ENCODE peak calls at places on chromosomes 16 and 17, in seven cellular contexts. One of them, this sample, is unnamed.

GRCh38 chr17:33120103-33120502 is 128.5 kb downstream of the SPACA3 start:
- DNase-seq in NAMALWA: no peak
- DNase-seq in hypothalamus: peak
- DNase-seq in neural crest cell: no peak
- DNase-seq in endothelial cell of umbilical vein: no peak
- DNase-seq in EL: no peak
- DNase-seq in AG08395: no peak
- DNase-seq in this sample: no peak

GRCh38 chr17:57109393-57110151 is 24.5 kb downstream of the AKAP1 start:
- DNase-seq in NAMALWA: no peak
- DNase-seq in hypothalamus: no peak
- DNase-seq in neural crest cell: no peak
- DNase-seq in endothelial cell of umbilical vein: no peak
- DNase-seq in EL: no peak
- DNase-seq in AG08395: no peak
- DNase-seq in this sample: no peak

GRCh38 chr17:50036455-50037320 is 19.2 kb upstream of the ITGA3 start:
- DNase-seq in NAMALWA: no peak
- DNase-seq in hypothalamus: no peak
- DNase-seq in neural crest cell: no peak
- DNase-seq in endothelial cell of umbilical vein: no peak
- DNase-seq in EL: no peak
- DNase-seq in AG08395: no peak
- DNase-seq in this sample: peak

GRCh38 chr16:10728035-10728462 is 15.6 kb upstream of the NUBP1 start:
- DNase-seq in NAMALWA: no peak
- DNase-seq in hypothalamus: no peak
- DNase-seq in neural crest cell: no peak
- DNase-seq in endothelial cell of umbilical vein: no peak
- DNase-seq in EL: no peak
- DNase-seq in AG08395: no peak
- DNase-seq in this sample: no peak

GRCh38 chr17:80738020-80738380 is 193.4 kb downstream of the RPTOR start:
- DNase-seq in NAMALWA: no peak
- DNase-seq in hypothalamus: no peak
- DNase-seq in neural crest cell: no peak
- DNase-seq in endothelial cell of umbilical vein: no peak
- DNase-seq in EL: no peak
- DNase-seq in AG08395: no peak
- DNase-seq in this sample: no peak

GRCh38 chr17:17141860-17142552 is 64.1 kb downstream of the PLD6 start:
- DNase-seq in NAMALWA: peak
- DNase-seq in hypothalamus: peak
- DNase-seq in neural crest cell: peak
- DNase-seq in endothelial cell of umbilical vein: peak
- DNase-seq in EL: peak
- DNase-seq in AG08395: peak
- DNase-seq in this sample: peak

GRCh38 chr16:22933173-22933572 is 119.2 kb downstream of the HS3ST2 start:
- DNase-seq in NAMALWA: no peak
- DNase-seq in hypothalamus: no peak
- DNase-seq in neural crest cell: no peak
- DNase-seq in endothelial cell of umbilical vein: peak
- DNase-seq in EL: no peak
- DNase-seq in AG08395: no peak
- DNase-seq in this sample: no peak

GRCh38 chr16:59848314-59848713 is 1114.2 kb upstream of the GOT2 start:
- DNase-seq in NAMALWA: no peak
- DNase-seq in hypothalamus: peak
- DNase-seq in neural crest cell: no peak
- DNase-seq in endothelial cell of umbilical vein: no peak
- DNase-seq in EL: peak
- DNase-seq in AG08395: no peak
- DNase-seq in this sample: no peak

GRCh38 chr17:66790476-66791061 is 44.3 kb upstream of the CACNG5 start:
- DNase-seq in NAMALWA: no peak
- DNase-seq in hypothalamus: no peak
- DNase-seq in neural crest cell: no peak
- DNase-seq in endothelial cell of umbilical vein: no peak
- DNase-seq in EL: no peak
- DNase-seq in AG08395: no peak
- DNase-seq in this sample: no peak

GRCh38 chr16:50318796-50319578 is 49.8 kb downstream of the BRD7 start:
- DNase-seq in NAMALWA: no peak
- DNase-seq in hypothalamus: no peak
- DNase-seq in neural crest cell: no peak
- DNase-seq in endothelial cell of umbilical vein: no peak
- DNase-seq in EL: no peak
- DNase-seq in AG08395: no peak
- DNase-seq in this sample: no peak

GRCh38 chr17:38879878-38880727 is 10.2 kb downstream of the LASP1 start:
- DNase-seq in NAMALWA: no peak
- DNase-seq in hypothalamus: no peak
- DNase-seq in neural crest cell: no peak
- DNase-seq in endothelial cell of umbilical vein: peak
- DNase-seq in EL: peak
- DNase-seq in AG08395: peak
- DNase-seq in this sample: peak

GRCh38 chr16:84726670-84727467 is 27.1 kb downstream of the USP10 start:
- DNase-seq in NAMALWA: peak
- DNase-seq in hypothalamus: no peak
- DNase-seq in neural crest cell: no peak
- DNase-seq in endothelial cell of umbilical vein: no peak
- DNase-seq in EL: no peak
- DNase-seq in AG08395: no peak
- DNase-seq in this sample: no peak

GRCh38 chr17:40190197-40191021 is 13.1 kb downstream of the RAPGEFL1 start:
- DNase-seq in NAMALWA: peak
- DNase-seq in hypothalamus: no peak
- DNase-seq in neural crest cell: no peak
- DNase-seq in endothelial cell of umbilical vein: peak
- DNase-seq in EL: peak
- DNase-seq in AG08395: no peak
- DNase-seq in this sample: no peak

GRCh38 chr17:34822007-34822737 is 139.1 kb downstream of the CCT6B start:
- DNase-seq in NAMALWA: no peak
- DNase-seq in hypothalamus: no peak
- DNase-seq in neural crest cell: no peak
- DNase-seq in endothelial cell of umbilical vein: no peak
- DNase-seq in EL: no peak
- DNase-seq in AG08395: no peak
- DNase-seq in this sample: no peak

GRCh38 chr17:7352559-7352889 is 562 bp downstream of the KCTD11 start:
- DNase-seq in NAMALWA: no peak
- DNase-seq in hypothalamus: no peak
- DNase-seq in neural crest cell: no peak
- DNase-seq in endothelial cell of umbilical vein: no peak
- DNase-seq in EL: no peak
- DNase-seq in AG08395: no peak
- DNase-seq in this sample: no peak

GRCh38 chr16:28984619-28985135 is at the start of gene LAT:
- DNase-seq in NAMALWA: peak
- DNase-seq in hypothalamus: no peak
- DNase-seq in neural crest cell: no peak
- DNase-seq in endothelial cell of umbilical vein: no peak
- DNase-seq in EL: no peak
- DNase-seq in AG08395: no peak
- DNase-seq in this sample: no peak

This sample was measured in GM03348.